ENCODE peak calls at places on chromosomes 7 and 10, in ten cellular contexts. One of them, this sample, is unnamed.

GRCh38 chr7:43697690-43698089 is 31.6 kb downstream of the COA1 start:
- DNase-seq in K562: no peak
- DNase-seq in prostate gland: no peak
- DNase-seq in A549: peak
- DNase-seq in HCT116: no peak
- DNase-seq in IMR-90: peak
- DNase-seq in Peyer's patch: no peak
- DNase-seq in body of pancreas: no peak
- DNase-seq in stomach: no peak
- DNase-seq in right lobe of liver: no peak
- DNase-seq in this sample: no peak

GRCh38 chr10:132942101-132942739 is at the start of gene CFAP46:
- DNase-seq in stomach: peak
- DNase-seq in HCT116: peak
- DNase-seq in right lobe of liver: peak
- DNase-seq in prostate gland: peak
- DNase-seq in A549: peak
- DNase-seq in Peyer's patch: peak
- DNase-seq in body of pancreas: peak
- DNase-seq in IMR-90: peak
- DNase-seq in K562: no peak
- DNase-seq in this sample: no peak

GRCh38 chr10:132737390-132738048 is 48.4 kb downstream of the NKX6-2 start:
- DNase-seq in K562: no peak
- DNase-seq in stomach: no peak
- DNase-seq in Peyer's patch: no peak
- DNase-seq in A549: no peak
- DNase-seq in body of pancreas: no peak
- DNase-seq in right lobe of liver: no peak
- DNase-seq in HCT116: no peak
- DNase-seq in prostate gland: no peak
- DNase-seq in IMR-90: no peak
- DNase-seq in this sample: no peak

GRCh38 chr7:147861058-147861716 is 729.4 kb upstream of the C7orf33 start:
- DNase-seq in body of pancreas: no peak
- DNase-seq in Peyer's patch: no peak
- DNase-seq in IMR-90: no peak
- DNase-seq in HCT116: no peak
- DNase-seq in A549: no peak
- DNase-seq in right lobe of liver: no peak
- DNase-seq in K562: no peak
- DNase-seq in prostate gland: no peak
- DNase-seq in stomach: no peak
- DNase-seq in this sample: no peak

GRCh38 chr7:21318190-21318915 is 109.5 kb upstream of the SP4 start:
- DNase-seq in right lobe of liver: no peak
- DNase-seq in body of pancreas: no peak
- DNase-seq in IMR-90: no peak
- DNase-seq in prostate gland: no peak
- DNase-seq in stomach: no peak
- DNase-seq in Peyer's patch: no peak
- DNase-seq in HCT116: no peak
- DNase-seq in K562: no peak
- DNase-seq in A549: no peak
- DNase-seq in this sample: no peak

GRCh38 chr10:73591935-73592699 is 975 bp upstream of the USP54 start:
- DNase-seq in body of pancreas: peak
- DNase-seq in Peyer's patch: peak
- DNase-seq in HCT116: peak
- DNase-seq in stomach: peak
- DNase-seq in IMR-90: no peak
- DNase-seq in A549: peak
- DNase-seq in right lobe of liver: peak
- DNase-seq in prostate gland: peak
- DNase-seq in K562: peak
- DNase-seq in this sample: peak

GRCh38 chr10:33413093-33413442 is 78.6 kb upstream of the NRP1 start:
- DNase-seq in stomach: no peak
- DNase-seq in K562: no peak
- DNase-seq in HCT116: no peak
- DNase-seq in A549: no peak
- DNase-seq in body of pancreas: no peak
- DNase-seq in prostate gland: no peak
- DNase-seq in Peyer's patch: no peak
- DNase-seq in IMR-90: no peak
- DNase-seq in right lobe of liver: no peak
- DNase-seq in this sample: no peak

GRCh38 chr10:110083884-110084283 is 76.1 kb downstream of the ADD3 start:
- DNase-seq in IMR-90: peak
- DNase-seq in A549: peak
- DNase-seq in Peyer's patch: no peak
- DNase-seq in body of pancreas: no peak
- DNase-seq in right lobe of liver: no peak
- DNase-seq in stomach: no peak
- DNase-seq in K562: no peak
- DNase-seq in HCT116: no peak
- DNase-seq in prostate gland: no peak
- DNase-seq in this sample: peak

GRCh38 chr10:12707461-12708185 is 293.9 kb downstream of the CCDC3 start:
- DNase-seq in right lobe of liver: no peak
- DNase-seq in HCT116: peak
- DNase-seq in body of pancreas: peak
- DNase-seq in prostate gland: no peak
- DNase-seq in Peyer's patch: no peak
- DNase-seq in stomach: peak
- DNase-seq in K562: no peak
- DNase-seq in A549: peak
- DNase-seq in IMR-90: peak
- DNase-seq in this sample: peak

GRCh38 chr10:94545277-94546057 is at the start of gene HELLS:
- DNase-seq in body of pancreas: peak
- DNase-seq in IMR-90: peak
- DNase-seq in K562: peak
- DNase-seq in prostate gland: peak
- DNase-seq in A549: peak
- DNase-seq in stomach: peak
- DNase-seq in Peyer's patch: peak
- DNase-seq in HCT116: peak
- DNase-seq in right lobe of liver: peak
- DNase-seq in this sample: peak
- TF ChIP-seq POLR2A in body of pancreas: no peak
- TF ChIP-seq POLR2A in IMR-90: peak
- TF ChIP-seq POLR2A in K562: peak
- TF ChIP-seq POLR2A in prostate gland: peak
- TF ChIP-seq POLR2A in A549: peak
- TF ChIP-seq POLR2A in stomach: no peak
- TF ChIP-seq POLR2A in Peyer's patch: no peak
- TF ChIP-seq POLR2A in HCT116: peak
- TF ChIP-seq POLR2A in right lobe of liver: peak
- TF ChIP-seq POLR2A in this sample: peak

DNA sequence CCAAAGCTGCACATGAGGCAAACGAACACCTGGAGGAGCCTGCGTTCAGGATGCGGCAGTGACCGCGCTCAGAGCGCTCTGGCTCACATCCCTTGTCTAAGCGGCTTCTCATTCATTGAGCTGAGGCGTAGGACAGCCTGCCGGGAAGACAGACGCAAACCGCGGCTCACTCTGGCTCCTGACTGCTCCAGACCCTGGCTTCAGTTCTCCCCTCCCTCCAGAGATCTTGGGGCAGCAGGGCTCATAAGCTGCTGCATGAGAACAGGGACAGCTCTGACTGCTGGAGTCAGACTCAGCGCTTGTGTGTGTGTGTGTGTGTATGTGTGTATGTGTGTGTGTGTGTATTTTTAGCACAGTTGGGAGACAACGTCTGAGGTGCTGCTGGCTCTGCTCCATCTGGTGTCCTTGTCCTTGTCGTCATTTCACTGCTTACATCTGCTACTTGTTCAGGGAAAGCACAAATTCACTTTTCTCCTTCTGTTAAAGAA is 15.8 kb upstream of the LYZL2 start:
- DNase-seq in IMR-90: peak
- DNase-seq in HCT116: peak
- DNase-seq in stomach: no peak
- DNase-seq in Peyer's patch: no peak
- DNase-seq in right lobe of liver: peak
- DNase-seq in body of pancreas: peak
- DNase-seq in K562: no peak
- DNase-seq in A549: peak
- DNase-seq in prostate gland: no peak
- DNase-seq in this sample: no peak
- TF ChIP-seq CTCF in IMR-90: no peak
- TF ChIP-seq CTCF in HCT116: no peak
- TF ChIP-seq CTCF in stomach: no peak
- TF ChIP-seq CTCF in Peyer's patch: no peak
- TF ChIP-seq CTCF in right lobe of liver: no peak
- TF ChIP-seq CTCF in body of pancreas: no peak
- TF ChIP-seq CTCF in K562: no peak
- TF ChIP-seq CTCF in A549: no peak
- TF ChIP-seq CTCF in prostate gland: no peak
- TF ChIP-seq CTCF in this sample: no peak

GRCh38 chr7:17557305-17557704 is 258.9 kb downstream of the AHR start:
- DNase-seq in IMR-90: peak
- DNase-seq in A549: no peak
- DNase-seq in prostate gland: no peak
- DNase-seq in right lobe of liver: no peak
- DNase-seq in HCT116: no peak
- DNase-seq in K562: no peak
- DNase-seq in body of pancreas: no peak
- DNase-seq in Peyer's patch: no peak
- DNase-seq in stomach: no peak
- DNase-seq in this sample: no peak
- H3K4me3 ChIP-seq in IMR-90: no peak
- H3K4me3 ChIP-seq in A549: no peak
- H3K4me3 ChIP-seq in prostate gland: no peak
- H3K4me3 ChIP-seq in right lobe of liver: no peak
- H3K4me3 ChIP-seq in HCT116: no peak
- H3K4me3 ChIP-seq in K562: no peak
- H3K4me3 ChIP-seq in body of pancreas: no peak
- H3K4me3 ChIP-seq in Peyer's patch: no peak
- H3K4me3 ChIP-seq in stomach: no peak
- H3K4me3 ChIP-seq in this sample: no peak

GRCh38 chr7:44962483-44963251 is 16.1 kb downstream of the MYO1G start:
- DNase-seq in prostate gland: no peak
- DNase-seq in IMR-90: no peak
- DNase-seq in body of pancreas: no peak
- DNase-seq in A549: no peak
- DNase-seq in HCT116: no peak
- DNase-seq in K562: no peak
- DNase-seq in right lobe of liver: no peak
- DNase-seq in Peyer's patch: peak
- DNase-seq in stomach: peak
- DNase-seq in this sample: peak
- TF ChIP-seq POLR2A in prostate gland: no peak
- TF ChIP-seq POLR2A in IMR-90: no peak
- TF ChIP-seq POLR2A in body of pancreas: no peak
- TF ChIP-seq POLR2A in A549: no peak
- TF ChIP-seq POLR2A in HCT116: no peak
- TF ChIP-seq POLR2A in K562: no peak
- TF ChIP-seq POLR2A in right lobe of liver: no peak
- TF ChIP-seq POLR2A in Peyer's patch: no peak
- TF ChIP-seq POLR2A in stomach: no peak
- TF ChIP-seq POLR2A in this sample: no peak

GRCh38 chr10:91860885-91861284 is 48.4 kb downstream of the FGFBP3 start:
- DNase-seq in Peyer's patch: no peak
- DNase-seq in right lobe of liver: no peak
- DNase-seq in A549: no peak
- DNase-seq in stomach: no peak
- DNase-seq in K562: no peak
- DNase-seq in HCT116: no peak
- DNase-seq in prostate gland: no peak
- DNase-seq in IMR-90: no peak
- DNase-seq in body of pancreas: no peak
- DNase-seq in this sample: no peak

GRCh38 chr10:91856637-91857036 is 52.6 kb downstream of the FGFBP3 start:
- DNase-seq in right lobe of liver: no peak
- DNase-seq in Peyer's patch: no peak
- DNase-seq in IMR-90: no peak
- DNase-seq in body of pancreas: no peak
- DNase-seq in stomach: no peak
- DNase-seq in prostate gland: no peak
- DNase-seq in HCT116: peak
- DNase-seq in A549: peak
- DNase-seq in K562: no peak
- DNase-seq in this sample: peak
- TF ChIP-seq CTCF in right lobe of liver: peak
- TF ChIP-seq CTCF in Peyer's patch: peak
- TF ChIP-seq CTCF in IMR-90: no peak
- TF ChIP-seq CTCF in body of pancreas: no peak
- TF ChIP-seq CTCF in stomach: no peak
- TF ChIP-seq CTCF in prostate gland: no peak
- TF ChIP-seq CTCF in HCT116: peak
- TF ChIP-seq CTCF in A549: peak
- TF ChIP-seq CTCF in K562: peak
- TF ChIP-seq CTCF in this sample: peak